ENCODE peak calls at places on chromosome 11, in four cellular contexts. One of them, this sample, is unnamed.

GRCh38 chr11:123640677-123641494 is 13.5 kb downstream of the SCN3B start:
- DNase-seq in IMR-90: peak; percentile 17
- DNase-seq in GM12878: no peak
- DNase-seq in K562: peak; percentile 67
- DNase-seq in this sample: peak; percentile 43

GRCh38 chr11:76267563-76267962 is 61.3 kb upstream of the WNT11 start:
- DNase-seq in K562: no peak
- DNase-seq in IMR-90: peak; percentile 11
- DNase-seq in GM12878: no peak
- DNase-seq in this sample: no peak

GRCh38 chr11:34940026-34940677 is 23.7 kb downstream of the PDHX start:
- DNase-seq in GM12878: no peak
- DNase-seq in IMR-90: peak; percentile 33
- DNase-seq in K562: peak; percentile 35
- DNase-seq in this sample: no peak

GRCh38 chr11:64893194-64894069 is 15.0 kb upstream of the EHD1 start:
- DNase-seq in K562: no peak
- DNase-seq in GM12878: no peak
- DNase-seq in IMR-90: no peak
- DNase-seq in this sample: peak; percentile 60

GRCh38 chr11:67098799-67099198 is 20.3 kb upstream of the KDM2A start:
- DNase-seq in IMR-90: no peak
- DNase-seq in GM12878: no peak
- DNase-seq in K562: no peak
- DNase-seq in this sample: no peak

GRCh38 chr11:71580057-71581003 is 2.3 kb downstream of the KRTAP5-11 start:
- DNase-seq in GM12878: no peak
- DNase-seq in K562: peak; percentile 70
- DNase-seq in IMR-90: peak; percentile 72
- DNase-seq in this sample: peak; percentile 69

GRCh38 chr11:60059052-60059451 is 2.6 kb downstream of the MS4A3 start:
- DNase-seq in GM12878: no peak
- DNase-seq in K562: no peak
- DNase-seq in IMR-90: no peak
- DNase-seq in this sample: no peak

GRCh38 chr11:43947003-43947500 is 4.6 kb downstream of the C11orf96 start:
- DNase-seq in IMR-90: peak; percentile 47
- DNase-seq in GM12878: no peak
- DNase-seq in K562: peak; percentile 82
- DNase-seq in this sample: no peak

GRCh38 chr11:133966924-133967598 is 10.3 kb upstream of the IGSF9B start:
- DNase-seq in K562: peak; percentile 18
- DNase-seq in GM12878: no peak
- DNase-seq in IMR-90: no peak
- DNase-seq in this sample: peak; percentile 28

GRCh38 chr11:92739020-92739419 is 230.4 kb upstream of the MTNR1B start:
- DNase-seq in IMR-90: peak; percentile 29
- DNase-seq in GM12878: no peak
- DNase-seq in K562: no peak
- DNase-seq in this sample: no peak
- TF ChIP-seq ELK1 in IMR-90: no peak
- TF ChIP-seq ELK1 in GM12878: no peak
- TF ChIP-seq ELK1 in K562: no peak
- TF ChIP-seq ELK1 in this sample: no peak

GRCh38 chr11:82890941-82891340 is 9.3 kb downstream of the PRCP start:
- DNase-seq in GM12878: no peak
- DNase-seq in IMR-90: no peak
- DNase-seq in K562: no peak
- DNase-seq in this sample: no peak

GRCh38 chr11:82890002-82890341 is 10.3 kb downstream of the PRCP start:
- DNase-seq in IMR-90: no peak
- DNase-seq in K562: no peak
- DNase-seq in GM12878: no peak
- DNase-seq in this sample: no peak

GRCh38 chr11:82892611-82893169 is 7.5 kb downstream of the PRCP start:
- DNase-seq in K562: no peak
- DNase-seq in GM12878: no peak
- DNase-seq in IMR-90: no peak
- DNase-seq in this sample: no peak

GRCh38 chr11:82883853-82884252 is 16.4 kb downstream of the PRCP start:
- DNase-seq in GM12878: no peak
- DNase-seq in IMR-90: peak; percentile 14
- DNase-seq in K562: no peak
- DNase-seq in this sample: no peak

DNA sequence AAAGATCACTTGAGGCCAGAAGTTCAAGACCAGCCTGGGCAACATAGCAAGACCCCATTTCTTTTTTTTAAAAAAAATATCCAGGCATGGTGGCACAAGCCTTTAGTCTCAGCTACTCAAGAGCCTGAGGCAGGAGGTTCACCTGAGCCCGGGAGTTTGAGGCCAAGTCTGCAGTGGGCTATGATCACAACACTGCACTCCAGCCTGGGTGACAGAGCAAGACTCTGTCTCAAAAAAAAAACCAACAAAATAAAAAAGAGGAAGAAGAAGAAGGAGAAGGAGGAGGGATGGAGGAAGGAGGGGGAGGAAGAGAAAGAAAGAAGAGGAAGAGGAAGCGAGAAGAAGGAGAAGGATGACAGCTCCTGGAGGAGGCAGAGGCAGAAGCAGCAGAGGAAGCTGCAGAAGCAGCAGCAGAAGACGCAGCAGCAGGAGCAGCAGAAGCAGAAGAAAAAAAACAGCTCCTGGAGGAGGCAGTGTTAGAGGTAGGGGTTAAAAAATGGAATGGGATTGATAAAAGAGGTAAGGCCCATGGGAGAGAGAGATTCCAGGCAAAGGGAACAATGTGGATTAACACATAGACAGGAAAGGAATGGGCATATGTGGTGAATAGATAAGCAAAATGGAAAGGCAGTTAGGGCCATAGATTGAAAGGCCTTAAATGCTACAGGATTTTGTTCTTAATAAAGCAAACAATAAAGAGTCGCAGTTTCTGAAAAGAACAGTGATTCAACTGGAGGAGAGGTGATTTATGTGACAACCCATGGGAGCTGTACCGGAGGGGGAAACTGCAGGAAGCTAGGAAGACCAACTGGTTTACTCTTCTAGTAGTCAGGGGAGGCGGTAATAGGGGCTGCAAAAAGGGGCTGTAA is 10.9 kb downstream of the PRCP start:
- DNase-seq in GM12878: no peak
- DNase-seq in K562: no peak
- DNase-seq in IMR-90: peak; percentile 7
- DNase-seq in this sample: no peak
- TF ChIP-seq ELK1 in GM12878: no peak
- TF ChIP-seq ELK1 in K562: no peak
- TF ChIP-seq ELK1 in IMR-90: no peak
- TF ChIP-seq ELK1 in this sample: no peak

DNA sequence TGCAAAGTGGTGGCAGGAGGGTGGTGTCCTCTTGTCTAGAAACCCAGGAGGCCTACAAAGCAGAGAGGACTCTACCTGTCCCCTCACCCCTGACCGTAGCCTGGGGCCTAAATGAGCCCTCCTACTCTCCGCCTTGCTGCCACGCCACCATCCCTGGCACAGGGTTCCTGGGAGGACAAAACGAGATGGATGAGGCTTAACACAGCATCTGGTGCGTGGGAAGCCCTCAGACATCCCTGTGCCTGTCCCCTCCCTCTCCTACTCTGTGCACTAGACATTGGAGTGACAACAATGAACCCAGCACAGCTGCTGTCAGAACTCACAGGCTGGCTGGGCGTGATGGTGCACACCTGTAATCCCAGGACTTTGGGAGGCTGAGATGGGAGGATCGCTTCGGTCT is 36.4 kb upstream of the DKK3 start:
- DNase-seq in GM12878: no peak
- DNase-seq in K562: no peak
- DNase-seq in IMR-90: no peak
- DNase-seq in this sample: no peak
- TF ChIP-seq ELK1 in GM12878: no peak
- TF ChIP-seq ELK1 in K562: no peak
- TF ChIP-seq ELK1 in IMR-90: no peak
- TF ChIP-seq ELK1 in this sample: no peak

GRCh38 chr11:69874178-69874983 is 55.2 kb upstream of the FGF3 start:
- DNase-seq in GM12878: no peak
- DNase-seq in K562: no peak
- DNase-seq in IMR-90: no peak
- DNase-seq in this sample: no peak

GRCh38 chr11:69874984-69875673 is 55.9 kb upstream of the FGF3 start:
- DNase-seq in K562: no peak
- DNase-seq in GM12878: no peak
- DNase-seq in IMR-90: no peak
- DNase-seq in this sample: no peak

GRCh38 chr11:69870772-69871171 is 51.6 kb upstream of the FGF3 start:
- DNase-seq in K562: no peak
- DNase-seq in IMR-90: no peak
- DNase-seq in GM12878: no peak
- DNase-seq in this sample: no peak

GRCh38 chr11:69876013-69876412 is 56.8 kb upstream of the FGF3 start:
- DNase-seq in IMR-90: no peak
- DNase-seq in GM12878: no peak
- DNase-seq in K562: no peak
- DNase-seq in this sample: no peak

DNA sequence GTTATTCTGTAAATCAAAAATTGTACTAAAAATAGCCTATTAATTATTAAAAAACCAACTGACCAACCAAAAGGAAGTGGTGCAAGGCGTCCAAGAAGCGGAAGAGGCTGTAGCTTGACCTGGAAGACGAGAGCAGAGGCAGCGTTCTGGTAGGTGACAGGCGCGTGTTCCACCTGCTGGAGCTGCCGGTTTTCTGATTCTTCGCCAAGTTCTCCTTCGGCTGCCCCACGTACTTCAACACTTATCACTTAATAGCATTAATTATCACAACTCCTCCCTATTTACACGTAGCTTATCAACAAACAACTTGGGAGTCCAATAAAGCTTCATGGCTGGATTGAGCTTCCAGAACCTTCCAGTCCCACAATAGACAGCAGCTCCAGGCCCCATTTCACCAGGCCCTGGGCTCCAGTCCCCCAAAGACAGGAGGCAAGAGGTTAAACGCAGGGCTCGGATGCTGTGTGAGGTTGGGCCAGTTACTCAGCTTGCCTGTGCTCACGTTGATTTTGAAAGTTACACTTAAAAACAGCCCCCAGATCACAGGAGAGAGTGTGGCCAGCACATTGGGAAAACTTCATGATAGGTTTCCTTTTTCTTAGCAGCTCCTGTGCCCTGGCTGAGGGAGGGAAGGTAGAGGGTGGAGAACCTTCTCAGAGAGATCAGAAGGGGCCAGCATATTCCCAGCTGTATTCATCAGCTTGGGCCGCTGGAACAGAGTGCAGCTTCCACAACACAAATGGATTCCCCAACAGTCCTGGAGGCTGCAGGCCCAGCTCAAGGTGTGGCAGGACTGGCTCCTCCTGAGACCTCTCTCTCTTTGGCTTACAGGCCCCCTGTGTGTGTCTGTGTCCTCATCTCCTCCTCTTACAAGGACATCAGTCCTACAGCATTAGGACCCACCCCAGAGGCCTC is 54.2 kb upstream of the FGF3 start:
- DNase-seq in IMR-90: no peak
- DNase-seq in GM12878: no peak
- DNase-seq in K562: no peak
- DNase-seq in this sample: no peak
- TF ChIP-seq ELK1 in IMR-90: no peak
- TF ChIP-seq ELK1 in GM12878: no peak
- TF ChIP-seq ELK1 in K562: no peak
- TF ChIP-seq ELK1 in this sample: no peak

GRCh38 chr11:11291432-11292015 is 61.5 kb downstream of the CSNK2A3 start:
- DNase-seq in IMR-90: no peak
- DNase-seq in GM12878: no peak
- DNase-seq in K562: no peak
- DNase-seq in this sample: no peak
- TF ChIP-seq ELK1 in IMR-90: no peak
- TF ChIP-seq ELK1 in GM12878: no peak
- TF ChIP-seq ELK1 in K562: no peak
- TF ChIP-seq ELK1 in this sample: no peak

GRCh38 chr11:31802000-31802551 is 9.0 kb downstream of the PAX6 start:
- DNase-seq in K562: no peak
- DNase-seq in GM12878: no peak
- DNase-seq in IMR-90: no peak
- DNase-seq in this sample: no peak

GRCh38 chr11:31803813-31804438 is 7.2 kb downstream of the PAX6 start:
- DNase-seq in GM12878: no peak
- DNase-seq in IMR-90: no peak
- DNase-seq in K562: no peak
- DNase-seq in this sample: no peak

GRCh38 chr11:31804439-31805036 is 6.6 kb downstream of the PAX6 start:
- DNase-seq in GM12878: no peak
- DNase-seq in IMR-90: no peak
- DNase-seq in K562: no peak
- DNase-seq in this sample: no peak

GRCh38 chr11:31802609-31802989 is 8.5 kb downstream of the PAX6 start:
- DNase-seq in IMR-90: no peak
- DNase-seq in GM12878: no peak
- DNase-seq in K562: no peak
- DNase-seq in this sample: no peak

DNA sequence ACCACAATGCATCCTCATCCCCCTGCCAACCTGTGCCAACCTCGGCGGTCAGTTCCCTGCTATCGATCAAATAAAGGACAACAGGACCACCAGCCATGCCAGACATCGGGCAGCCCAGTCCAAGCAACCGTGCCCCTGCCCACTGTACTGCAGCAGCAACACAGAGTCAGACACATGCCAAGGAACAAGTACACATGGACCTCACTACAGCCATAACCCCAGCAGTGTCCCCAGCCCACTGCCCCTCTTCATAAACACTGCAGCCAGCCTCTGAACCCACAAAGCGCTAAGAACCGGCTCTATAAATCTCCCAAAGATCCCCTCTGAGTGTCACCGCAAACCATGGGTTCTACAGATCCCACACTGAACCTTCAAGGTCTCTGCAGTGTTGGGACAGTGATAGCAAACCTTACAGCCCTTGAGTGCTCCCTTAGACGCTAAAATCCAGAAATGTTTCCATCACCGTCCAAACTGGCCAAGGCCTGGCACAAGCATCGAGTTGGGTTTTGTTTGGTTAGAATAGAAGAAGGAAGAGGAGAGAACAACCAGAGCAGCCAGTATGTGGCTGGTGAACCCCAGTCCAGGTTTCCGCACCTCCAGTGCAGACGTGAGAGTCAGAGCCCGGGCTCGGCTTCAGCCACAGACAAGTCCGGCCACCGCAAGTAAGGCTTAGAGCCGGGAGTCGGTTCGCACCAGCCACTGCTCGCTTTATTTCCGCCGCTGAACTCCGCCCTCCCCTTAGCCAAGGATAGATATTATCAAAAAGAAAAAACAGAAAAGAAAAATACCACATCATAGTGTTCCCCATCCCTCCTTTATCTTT is 7.9 kb downstream of the PAX6 start:
- DNase-seq in K562: no peak
- DNase-seq in GM12878: no peak
- DNase-seq in IMR-90: no peak
- DNase-seq in this sample: no peak
- TF ChIP-seq ELK1 in K562: no peak
- TF ChIP-seq ELK1 in GM12878: no peak
- TF ChIP-seq ELK1 in IMR-90: no peak
- TF ChIP-seq ELK1 in this sample: no peak

This sample was measured in A549.